ENCODE peak calls at places on chromosome 17, in nine cellular contexts. O is stomach, Y is transverse colon, G is SK-N-SH, F is HCT116, V is spleen, P is HL-60, K is endothelial cell of umbilical vein, N is Panc1. U is an unnamed sample.

GRCh38 chr17:14333506-14333905 is 32.6 kb downstream of the HS3ST3B1 start:
- DNase-seq in O (no peak), Y (no peak), G (no peak), F (no peak), V (no peak), P (no peak), K (no peak), N (no peak), U (no peak)

GRCh38 chr17:35736236-35736635 is 4.8 kb downstream of the RASL10B start:
- DNase-seq in O (no peak), Y (no peak), G (no peak), F (no peak), V (no peak), P (no peak), K (no peak), N (no peak), U (no peak)

GRCh38 chr17:77499699-77500435 is 359.1 kb downstream of the SEC14L1 start:
- DNase-seq in O (no peak), Y (peak), G (peak), F (no peak), V (peak), P (no peak), K (no peak), N (no peak), U (peak)

GRCh38 chr17:39929657-39930407 is 2.3 kb downstream of the LRRC3C start:
- DNase-seq in O (no peak), Y (no peak), G (no peak), F (no peak), V (no peak), P (no peak), K (no peak), N (no peak), U (no peak)

GRCh38 chr17:34823023-34823422 is 138.2 kb downstream of the CCT6B start:
- DNase-seq in O (no peak), Y (no peak), G (no peak), F (no peak), V (no peak), P (no peak), K (no peak), N (no peak), U (no peak)

GRCh38 chr17:81289627-81290026 is 5.5 kb downstream of the SLC38A10 start:
- DNase-seq in O (no peak), Y (no peak), G (no peak), F (no peak), V (no peak), P (no peak), K (no peak), N (no peak), U (no peak)

GRCh38 chr17:35630530-35631148 is 43.5 kb downstream of the AP2B1 start:
- DNase-seq in O (no peak), Y (no peak), G (no peak), F (peak), V (no peak), P (no peak), K (peak), N (peak), U (no peak)

GRCh38 chr17:69448431-69449102 is 34.1 kb downstream of the MAP2K6 start:
- DNase-seq in O (no peak), Y (peak), G (peak), F (no peak), V (no peak), P (no peak), K (peak), N (no peak), U (peak)

GRCh38 chr17:64707077-64707591 is 45.0 kb upstream of the SMURF2 start:
- DNase-seq in O (peak), Y (peak), G (peak), F (peak), V (peak), P (peak), K (peak), N (peak), U (peak)

GRCh38 chr17:38464251-38464722 is 36.0 kb downstream of the ARHGAP23 start:
- DNase-seq in O (peak), Y (no peak), G (peak), F (no peak), V (no peak), P (no peak), K (peak), N (no peak), U (peak)

GRCh38 chr17:17841620-17842025 is 4.8 kb upstream of the SREBF1 start:
- DNase-seq in O (peak), Y (no peak), G (no peak), F (no peak), V (no peak), P (no peak), K (no peak), N (no peak), U (no peak)

GRCh38 chr17:40063034-40063765 is 435 bp downstream of the THRA start:
- DNase-seq in O (peak), Y (peak), G (peak), F (no peak), V (peak), P (peak), K (peak), N (no peak), U (peak)

GRCh38 chr17:1365445-1366039 is 34.5 kb downstream of the YWHAE start:
- DNase-seq in O (peak), Y (peak), G (peak), F (peak), V (no peak), P (no peak), K (peak), N (peak), U (peak)

GRCh38 chr17:1362964-1363363 is 37.1 kb downstream of the YWHAE start:
- DNase-seq in O (no peak), Y (peak), G (no peak), F (no peak), V (no peak), P (peak), K (no peak), N (no peak), U (no peak)

GRCh38 chr17:1366234-1366633 is 33.8 kb downstream of the YWHAE start:
- DNase-seq in O (no peak), Y (no peak), G (no peak), F (no peak), V (no peak), P (no peak), K (no peak), N (no peak), U (no peak)

GRCh38 chr17:1368588-1368987 is 31.4 kb downstream of the YWHAE start:
- DNase-seq in O (no peak), Y (no peak), G (no peak), F (no peak), V (no peak), P (no peak), K (no peak), N (no peak), U (no peak)

GRCh38 chr17:1367351-1367745 is 32.7 kb downstream of the YWHAE start:
- DNase-seq in O (no peak), Y (no peak), G (no peak), F (no peak), V (no peak), P (no peak), K (no peak), N (no peak), U (no peak)
- TF ChIP-seq CTCF in O (no peak), Y (no peak), G (no peak), F (no peak), V (no peak), P (no peak), K (no peak), N (no peak), U (no peak)

DNA sequence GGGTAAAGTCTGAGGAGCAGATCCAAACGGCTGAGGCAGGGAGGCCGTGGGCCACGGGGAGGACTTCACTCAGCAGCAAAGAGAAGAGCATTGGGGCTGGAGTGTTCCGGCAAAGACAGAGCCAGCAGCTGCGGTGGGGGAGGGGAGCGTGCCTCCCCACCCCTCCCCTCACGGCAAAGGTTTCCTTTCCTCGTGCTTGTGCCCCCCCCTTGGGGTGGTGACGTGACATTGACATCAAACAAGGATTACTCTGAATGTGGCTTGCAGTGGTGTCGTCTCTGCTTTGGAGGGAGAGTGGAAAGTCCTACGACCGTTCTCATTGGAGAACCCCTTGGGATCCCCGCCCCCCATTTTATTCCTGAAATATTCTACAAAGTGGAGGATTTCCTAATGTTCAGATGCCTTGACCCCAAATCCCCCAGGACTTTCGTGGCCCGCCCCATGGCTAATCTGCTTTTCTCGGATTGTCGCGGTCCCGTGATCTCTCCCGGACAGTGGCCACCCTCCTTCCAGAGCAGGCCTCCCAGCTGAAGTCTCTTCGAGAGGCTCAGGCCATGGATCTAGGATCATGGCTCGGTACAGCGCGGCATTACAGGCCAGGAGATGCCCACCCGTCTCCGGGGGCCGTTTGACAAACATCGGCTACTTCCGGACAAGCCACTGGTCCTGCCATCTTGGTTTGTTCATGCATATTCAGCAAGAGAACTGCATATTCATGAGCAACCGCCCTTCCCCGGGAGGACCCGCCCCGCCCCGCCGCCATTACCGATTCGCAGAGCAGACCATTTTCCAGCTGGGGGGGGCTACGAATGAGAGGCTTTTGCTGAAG is 714 bp upstream of the POLR2A start:
- DNase-seq in O (peak), Y (peak), G (peak), F (peak), V (peak), P (peak), K (peak), N (no peak), U (peak)
- TF ChIP-seq POLR2AphosphoS5 in O (peak), Y (peak), G (peak), F (no peak), V (peak), P (no peak), K (no peak), N (no peak), U (peak)

GRCh38 chr17:28570716-28571254 is 539 bp downstream of the PIGS start:
- DNase-seq in O (no peak), Y (peak), G (peak), F (no peak), V (peak), P (no peak), K (peak), N (no peak), U (peak)
- TF ChIP-seq CTCF in O (no peak), Y (no peak), G (no peak), F (no peak), V (no peak), P (no peak), K (no peak), N (no peak), U (no peak)

GRCh38 chr17:47996201-47996600 is 25.3 kb downstream of the CDK5RAP3 start:
- DNase-seq in O (no peak), Y (no peak), G (peak), F (no peak), V (no peak), P (no peak), K (no peak), N (no peak), U (no peak)
- TF ChIP-seq POLR2AphosphoS5 in O (no peak), Y (no peak), G (peak), F (no peak), V (no peak), P (no peak), K (no peak), N (no peak), U (no peak)

DNA sequence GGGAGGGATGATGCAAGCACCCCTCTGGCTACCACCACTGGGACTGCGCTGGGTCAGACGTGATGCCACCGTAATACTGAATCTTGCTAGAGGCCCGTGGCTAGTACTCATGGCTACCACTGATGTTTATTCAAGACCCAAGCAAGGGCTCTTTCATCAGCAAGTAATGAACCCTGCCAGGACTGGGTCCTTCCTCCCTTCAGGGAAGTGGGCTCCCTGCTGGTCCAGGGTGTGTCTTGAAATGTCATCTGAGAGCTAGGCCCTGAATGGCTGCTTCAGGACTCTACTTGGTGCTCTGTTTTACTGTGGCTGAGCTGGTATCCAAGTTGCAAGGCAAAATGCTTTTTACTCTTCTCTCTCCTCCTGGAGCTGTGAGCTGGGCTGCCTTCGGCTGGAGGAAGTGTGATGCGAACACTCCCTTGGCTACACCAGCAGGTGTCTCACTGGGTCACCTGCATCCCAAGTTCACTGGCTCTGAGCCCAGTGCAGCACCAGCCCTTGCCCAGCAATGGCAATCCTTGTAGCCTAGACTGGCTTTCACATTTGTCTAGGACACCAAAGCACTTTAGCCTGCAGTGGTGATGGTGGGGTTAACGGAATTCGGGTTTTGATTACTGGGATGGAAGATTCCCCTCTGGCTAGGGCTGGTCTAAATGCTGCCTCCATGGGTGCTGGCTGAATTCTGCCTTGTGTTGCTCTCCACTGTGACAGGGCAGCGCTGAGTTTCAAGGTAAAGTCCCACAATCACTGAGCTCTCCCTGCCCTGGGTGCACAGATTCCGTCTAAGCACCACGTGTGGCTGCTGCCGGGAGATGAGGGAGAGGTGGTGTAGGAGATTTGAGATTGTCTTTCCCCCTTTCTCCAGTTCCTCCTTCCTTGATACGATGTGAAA is 98.6 kb downstream of the USP22 start:
- DNase-seq in O (peak), Y (peak), G (no peak), F (peak), V (no peak), P (no peak), K (no peak), N (no peak), U (no peak)
- TF ChIP-seq CTCF in O (peak), Y (peak), G (peak), F (peak), V (peak), P (no peak), K (no peak), N (peak), U (no peak)

GRCh38 chr17:45172232-45172540 is 10.5 kb downstream of the HEXIM2 start:
- DNase-seq in O (no peak), Y (no peak), G (no peak), F (no peak), V (no peak), P (no peak), K (no peak), N (no peak), U (no peak)

GRCh38 chr17:45170976-45171337 is 9.3 kb downstream of the HEXIM2 start:
- DNase-seq in O (peak), Y (peak), G (peak), F (peak), V (no peak), P (no peak), K (peak), N (no peak), U (peak)

GRCh38 chr17:45171338-45172231 is 9.9 kb downstream of the HEXIM2 start:
- DNase-seq in O (peak), Y (peak), G (no peak), F (no peak), V (no peak), P (no peak), K (no peak), N (no peak), U (peak)

GRCh38 chr17:45170280-45170975 is 8.8 kb downstream of the HEXIM2 start:
- DNase-seq in O (no peak), Y (no peak), G (no peak), F (no peak), V (no peak), P (no peak), K (no peak), N (no peak), U (no peak)

DNA sequence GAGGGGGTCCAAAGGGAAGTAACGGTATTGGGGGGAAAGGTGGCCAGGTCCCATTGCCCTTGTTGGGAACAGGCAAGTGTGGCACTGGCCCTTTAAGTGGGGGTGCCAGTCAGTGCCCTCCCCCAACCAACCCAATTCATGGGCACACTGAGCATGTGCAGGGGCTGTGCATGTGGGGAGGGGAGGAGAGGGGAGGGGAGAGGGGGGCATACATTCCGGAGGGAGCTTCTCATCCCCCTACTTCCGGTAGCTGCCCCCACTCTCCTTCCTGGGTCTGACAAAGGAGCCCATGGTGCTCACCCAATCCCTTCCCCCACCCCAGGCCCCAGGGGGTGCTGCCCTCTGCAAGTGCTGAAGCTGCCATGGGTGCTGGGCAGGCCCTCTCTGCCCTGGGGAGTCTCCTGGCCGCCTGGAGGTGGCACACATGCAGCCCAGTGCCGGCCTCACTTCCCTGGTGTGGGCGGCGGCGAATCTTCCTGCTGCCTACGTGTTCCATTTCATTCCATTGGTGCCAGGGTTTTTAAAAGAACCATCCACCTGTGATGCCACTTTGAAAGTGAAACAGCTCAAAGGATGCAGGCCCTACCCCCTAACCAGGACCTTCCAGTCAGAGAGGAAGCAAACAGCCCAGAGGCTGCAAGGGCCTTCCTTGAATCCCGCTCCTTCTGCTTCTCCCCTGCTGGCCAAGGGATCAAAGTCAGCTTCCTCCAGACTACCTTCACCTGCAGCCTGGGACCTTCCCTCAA is 11.0 kb downstream of the HEXIM2 start:
- DNase-seq in O (peak), Y (peak), G (peak), F (peak), V (peak), P (no peak), K (no peak), N (no peak), U (peak)
- TF ChIP-seq POLR2AphosphoS5 in O (no peak), Y (peak), G (peak), F (peak), V (peak), P (peak), K (no peak), N (peak), U (no peak)

U was measured in sigmoid colon.